ENCODE peak calls at places on chromosomes 16 and 17, in four cellular contexts. Z, X, E and Q are unnamed samples.
A peak's percentile ranks its signal among the peaks of the same experiment; 100 is the strongest.

GRCh38 chr16:89360760-89361435 is 129.5 kb downstream of the ANKRD11 start:
- DNase-seq in X (no peak), E (peak; percentile 82), Z (no peak), Q (no peak)

GRCh38 chr16:58345574-58346354 is 46.5 kb upstream of the GINS3 start:
- DNase-seq in Z (no peak), X (no peak), E (no peak), Q (no peak)

GRCh38 chr17:56319531-56319930 is 166.3 kb downstream of the ANKFN1 start:
- DNase-seq in Z (peak; percentile 35), E (no peak), X (peak; percentile 35), Q (peak; percentile 45)

GRCh38 chr17:57519199-57519598 is 225.9 kb downstream of the CCDC182 start:
- DNase-seq in Z (no peak), X (no peak), E (no peak), Q (no peak)

GRCh38 chr17:47733047-47733413 is at the start of gene TBX21:
- DNase-seq in X (peak; percentile 81), E (peak; percentile 94), Z (no peak), Q (peak; percentile 92)

GRCh38 chr17:56925088-56925487 is 11.2 kb upstream of the TRIM25 start:
- DNase-seq in E (no peak), Z (no peak), X (no peak), Q (no peak)

GRCh38 chr17:3738562-3739295 is 15.0 kb downstream of the HASPIN start:
- DNase-seq in Z (no peak), E (peak; percentile 85), X (peak; percentile 21), Q (peak; percentile 42)

GRCh38 chr16:53052519-53053501 is at the start of gene CHD9NB:
- DNase-seq in Z (peak; percentile 68), X (no peak), E (peak; percentile 18), Q (peak; percentile 62)

GRCh38 chr16:1282275-1282995 is 26.6 kb downstream of the TPSD1 start:
- DNase-seq in E (no peak), Z (no peak), X (no peak), Q (no peak)

GRCh38 chr17:55527520-55528118 is 16.4 kb upstream of the SMIM36 start:
- DNase-seq in X (peak; percentile 16), E (no peak), Z (peak; percentile 26), Q (peak; percentile 34)